ENCODE peak calls at places on chromosomes 1 and 21, in four cellular contexts. V is heart right ventricle, C is pancreas, N is heart left ventricle. F is an unnamed sample.

GRCh38 chr1:109341944-109342925 is 35.4 kb upstream of the MYBPHL start:
- DNase-seq in N (no peak), C (no peak), V (peak; percentile 36), F (no peak)

GRCh38 chr1:46133946-46134345 is 1.5 kb upstream of the PIK3R3 start:
- DNase-seq in V (peak; percentile 22), C (no peak), N (no peak), F (no peak)

GRCh38 chr1:158799689-158800088 is 18.7 kb upstream of the OR6N2 start:
- DNase-seq in C (no peak), V (no peak), N (no peak), F (no peak)

GRCh38 chr1:181319903-181320302 is 163.4 kb upstream of the CACNA1E start:
- DNase-seq in V (no peak), N (no peak), C (no peak), F (no peak)

GRCh38 chr1:204190212-204191211 is 5.8 kb downstream of the KISS1 start:
- DNase-seq in C (no peak), V (no peak), N (no peak), F (no peak)

GRCh38 chr1:33055210-33055991 is 18.7 kb upstream of the AK2 start:
- DNase-seq in V (peak; percentile 91), C (peak; percentile 74), N (peak; percentile 83), F (no peak)

GRCh38 chr21:39006653-39007417 is 176.4 kb downstream of the PSMG1 start:
- DNase-seq in C (peak; percentile 60), V (peak; percentile 89), N (peak; percentile 84), F (no peak)

GRCh38 chr1:17984510-17985085 is 123.0 kb upstream of the IGSF21 start:
- DNase-seq in N (no peak), V (no peak), C (no peak), F (no peak)

GRCh38 chr1:40923511-40924020 is 55.9 kb upstream of the CTPS1 start:
- DNase-seq in V (no peak), N (no peak), C (no peak), F (no peak)

GRCh38 chr1:70071597-70071996 is 133.8 kb downstream of the LRRC40 start:
- DNase-seq in C (no peak), V (peak; percentile 4), N (no peak), F (no peak)

GRCh38 chr1:247204177-247204647 is 32.4 kb upstream of the ZNF124 start:
- DNase-seq in N (no peak), C (no peak), V (no peak), F (no peak)

GRCh38 chr1:199176713-199177112 is 537.9 kb downstream of the PTPRC start:
- DNase-seq in N (no peak), V (no peak), C (no peak), F (no peak)

GRCh38 chr1:166343276-166343675 is 176.5 kb upstream of the FAM78B start:
- DNase-seq in V (no peak), C (no peak), N (no peak), F (no peak)

GRCh38 chr1:18901952-18902522 is 318 bp downstream of the ALDH4A1 start:
- DNase-seq in V (no peak), N (no peak), C (no peak), F (no peak)

GRCh38 chr1:98090351-98090750 is 169.5 kb upstream of the DPYD start:
- DNase-seq in C (no peak), V (no peak), N (no peak), F (no peak)

GRCh38 chr1:35031103-35031452 is 667 bp downstream of the ZMYM6 start:
- DNase-seq in N (peak; percentile 27), V (peak; percentile 27), C (peak; percentile 20), F (no peak)

GRCh38 chr1:12437629-12438028 is 180.4 kb downstream of the DHRS3 start:
- DNase-seq in C (no peak), V (no peak), N (no peak), F (no peak)

GRCh38 chr1:7378346-7379130 is 392.6 kb upstream of the VAMP3 start:
- DNase-seq in C (no peak), V (peak; percentile 2), N (peak; percentile 10), F (peak; percentile 74)

GRCh38 chr1:159955456-159955855 is 1.4 kb upstream of the SLAMF9 start:
- DNase-seq in C (no peak), V (no peak), N (no peak), F (no peak)

GRCh38 chr1:82894635-82895034 is 1093.9 kb downstream of the ADGRL2 start:
- DNase-seq in V (no peak), N (no peak), C (no peak), F (no peak)

GRCh38 chr21:42429021-42429420 is 25.3 kb downstream of the UBASH3A start:
- DNase-seq in C (no peak), N (no peak), V (no peak), F (no peak)

GRCh38 chr1:33365560-33365997 is 44.7 kb upstream of the A3GALT2 start:
- DNase-seq in N (peak; percentile 50), C (no peak), V (peak; percentile 49), F (no peak)

GRCh38 chr1:53891678-53892077 is 2.1 kb upstream of the YIPF1 start:
- DNase-seq in C (no peak), N (no peak), V (no peak), F (no peak)

GRCh38 chr1:193070942-193071341 is 11.5 kb downstream of the RO60 start:
- DNase-seq in N (no peak), V (no peak), C (no peak), F (no peak)

GRCh38 chr1:231971397-231972233 is 345.0 kb downstream of the DISC1 start:
- DNase-seq in V (peak; percentile 13), C (no peak), N (no peak), F (no peak)

GRCh38 chr1:26125946-26126320 is 14.3 kb downstream of the PDIK1L start:
- DNase-seq in V (no peak), N (no peak), C (no peak), F (no peak)
- H3K4me3 ChIP-seq in V (no peak overlapping the region), N (no peak overlapping the region), C (no peak overlapping the region), F (no peak overlapping the region)

GRCh38 chr1:237938553-237938952 is 47.8 kb upstream of the ZP4 start:
- DNase-seq in C (no peak), V (no peak), N (no peak), F (no peak)
- TF ChIP-seq CTCF in C (no peak), V (no peak), N (no peak), F (no peak)

GRCh38 chr1:47435506-47436303 is 2.1 kb upstream of the FOXD2 start:
- DNase-seq in V (no peak), C (no peak), N (no peak), F (no peak)
- H3K4me3 ChIP-seq in V (no peak overlapping the region), C (no peak overlapping the region), N (no peak overlapping the region), F (peak overlapping the region; percentile 50)

DNA sequence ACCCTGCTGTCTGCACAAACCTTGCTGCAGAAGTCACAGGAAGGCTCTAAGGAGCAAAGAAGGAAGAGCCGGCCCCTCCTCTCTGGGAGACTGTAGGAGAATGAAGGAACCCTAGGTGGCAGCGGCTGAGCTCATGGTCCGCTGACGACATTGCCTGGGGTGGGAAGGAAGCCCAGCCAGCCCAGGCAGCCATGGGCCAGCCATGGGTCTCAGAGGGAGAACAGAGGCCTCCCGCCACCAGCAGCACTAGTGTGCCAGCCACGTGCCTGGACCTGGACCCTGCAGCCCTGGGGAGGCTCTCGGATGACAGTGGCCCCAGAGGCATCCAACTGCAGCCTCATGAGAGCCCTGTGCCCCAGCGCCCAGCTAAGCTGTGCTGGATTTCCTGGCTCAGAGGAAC is 49.2 kb upstream of the POFUT2 start:
- DNase-seq in N (no peak), V (no peak), C (no peak), F (no peak)
- TF ChIP-seq CTCF in N (no peak), V (no peak), C (no peak), F (no peak)

GRCh38 chr1:2643414-2644077 is 10.7 kb upstream of the MMEL1 start:
- DNase-seq in N (peak; percentile 20), C (no peak), V (no peak), F (no peak)
- H3K4me3 ChIP-seq in N (peak overlapping the region; percentile 91), C (peak overlapping the region; percentile 96), V (peak overlapping the region; percentile 88), F (peak overlapping the region; percentile 85)

DNA sequence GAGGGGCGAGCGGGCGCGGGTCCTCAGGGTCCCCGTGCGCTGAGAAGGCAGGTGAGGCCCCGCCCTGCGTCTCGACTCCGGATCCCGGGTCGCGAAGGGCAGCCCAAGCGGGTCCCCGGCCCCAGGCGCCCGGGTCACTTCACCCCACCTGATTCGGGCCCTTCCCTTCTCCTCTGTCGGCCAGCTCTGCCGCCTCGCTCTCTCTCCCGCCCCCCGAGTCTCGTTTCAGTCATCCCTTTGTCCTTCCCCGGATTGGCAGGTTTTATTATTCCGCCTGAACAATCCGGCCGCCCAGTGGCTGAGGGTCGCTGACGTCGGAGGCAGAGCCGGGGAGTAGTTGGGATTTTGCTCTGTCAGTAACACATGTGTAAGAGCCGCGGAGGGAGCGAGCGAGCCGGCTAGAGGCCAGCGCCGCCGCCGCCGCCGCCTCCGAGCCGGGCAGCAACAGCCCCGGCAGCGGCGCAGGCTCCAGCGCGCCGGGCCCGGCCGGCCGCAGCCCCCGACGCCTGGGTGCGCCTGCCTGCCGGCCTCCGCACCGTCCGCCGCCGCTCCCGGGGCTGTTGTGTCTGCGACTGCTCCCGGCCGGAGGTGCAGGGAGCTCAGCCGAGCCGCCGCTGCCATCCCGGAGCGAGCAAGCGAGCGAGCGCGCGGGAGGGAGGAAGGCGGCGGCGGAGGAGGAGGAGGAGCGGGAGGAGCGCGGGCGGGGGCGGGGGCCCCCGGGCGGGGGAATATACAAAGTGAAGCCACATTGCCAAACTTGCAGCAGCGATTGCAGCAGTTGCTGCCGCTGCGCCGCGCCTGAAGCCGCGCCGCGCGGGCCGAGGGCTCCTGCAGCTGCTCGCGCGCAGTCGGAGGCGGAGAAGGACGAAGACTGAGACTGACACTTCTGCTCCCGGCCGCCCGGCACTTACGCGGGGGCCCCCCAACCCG is at the start of gene LMO4:
- DNase-seq in N (peak; percentile 97), V (peak; percentile 97), C (peak; percentile 97), F (peak; percentile 99)
- TF ChIP-seq CTCF in N (no peak), V (no peak), C (no peak), F (no peak)

GRCh38 chr1:16067127-16067768 is 6.2 kb downstream of the FAM131C start:
- DNase-seq in C (peak; percentile 92), V (no peak), N (no peak), F (no peak)
- H3K4me3 ChIP-seq in C (no peak overlapping the region), V (no peak overlapping the region), N (no peak overlapping the region), F (no peak overlapping the region)

DNA sequence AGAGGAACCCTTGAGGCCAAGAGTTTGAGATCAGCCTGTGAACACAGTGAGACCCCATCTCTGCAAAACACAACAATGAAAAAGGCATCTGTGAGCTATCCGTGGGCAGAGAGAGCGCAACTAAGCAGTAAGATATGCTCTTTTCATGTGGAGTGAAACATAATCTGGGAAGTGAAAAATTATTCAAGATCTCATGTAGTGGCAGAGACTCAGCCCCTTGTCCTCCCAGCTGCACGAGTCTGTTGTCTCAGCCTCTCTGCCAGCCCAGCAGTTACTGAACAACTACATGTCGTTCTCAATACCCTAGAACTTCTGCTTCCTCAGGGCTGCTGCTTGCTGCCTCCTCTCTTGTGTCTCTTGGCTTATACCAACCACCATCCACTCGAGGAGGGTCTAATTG is 61.3 kb upstream of the WDR26 start:
- DNase-seq in N (no peak), V (no peak), C (no peak), F (no peak)
- TF ChIP-seq CTCF in N (no peak), V (no peak), C (no peak), F (no peak)

F was measured in vagina.